ENCODE peak calls at places on chromosomes 1 and 21, in nine cellular contexts. One of them, this sample, is unnamed.

GRCh38 chr1:197320991-197321531 is 53.0 kb downstream of the CRB1 start:
- DNase-seq in stromal cell of bone marrow: peak
- DNase-seq in activated naive CD8-positive, alpha-beta T cell treated with anti-CD3 and anti-CD28 coated beads, Interleukin-2, amount 50 U/mL, for 16 hours: no peak
- DNase-seq in substantia nigra: peak
- DNase-seq in uterus: no peak
- DNase-seq in posterior vena cava: no peak
- DNase-seq in AG20443: peak
- DNase-seq in activated CD8-positive, alpha-beta T cell treated with anti-CD3 and anti-CD28 coated beads for 36 hours: no peak
- DNase-seq in GF-D8: no peak
- DNase-seq in this sample: no peak

GRCh38 chr1:19220991-19221390 is 10.9 kb upstream of the UBR4 start:
- DNase-seq in stromal cell of bone marrow: no peak
- DNase-seq in activated naive CD8-positive, alpha-beta T cell treated with anti-CD3 and anti-CD28 coated beads, Interleukin-2, amount 50 U/mL, for 16 hours: no peak
- DNase-seq in substantia nigra: no peak
- DNase-seq in uterus: peak
- DNase-seq in posterior vena cava: no peak
- DNase-seq in AG20443: no peak
- DNase-seq in activated CD8-positive, alpha-beta T cell treated with anti-CD3 and anti-CD28 coated beads for 36 hours: no peak
- DNase-seq in GF-D8: peak
- DNase-seq in this sample: no peak

GRCh38 chr1:99756598-99756997 is 9.8 kb downstream of the FRRS1 start:
- DNase-seq in stromal cell of bone marrow: peak
- DNase-seq in activated naive CD8-positive, alpha-beta T cell treated with anti-CD3 and anti-CD28 coated beads, Interleukin-2, amount 50 U/mL, for 16 hours: no peak
- DNase-seq in substantia nigra: no peak
- DNase-seq in uterus: no peak
- DNase-seq in posterior vena cava: no peak
- DNase-seq in AG20443: peak
- DNase-seq in activated CD8-positive, alpha-beta T cell treated with anti-CD3 and anti-CD28 coated beads for 36 hours: no peak
- DNase-seq in GF-D8: no peak
- DNase-seq in this sample: no peak

GRCh38 chr1:80994934-80995333 is 805.8 kb upstream of the ADGRL2 start:
- DNase-seq in stromal cell of bone marrow: no peak
- DNase-seq in activated naive CD8-positive, alpha-beta T cell treated with anti-CD3 and anti-CD28 coated beads, Interleukin-2, amount 50 U/mL, for 16 hours: no peak
- DNase-seq in substantia nigra: no peak
- DNase-seq in uterus: no peak
- DNase-seq in posterior vena cava: no peak
- DNase-seq in AG20443: no peak
- DNase-seq in activated CD8-positive, alpha-beta T cell treated with anti-CD3 and anti-CD28 coated beads for 36 hours: no peak
- DNase-seq in GF-D8: no peak
- DNase-seq in this sample: no peak

GRCh38 chr21:36765229-36765628 is 66.3 kb downstream of the SIM2 start:
- DNase-seq in stromal cell of bone marrow: no peak
- DNase-seq in activated naive CD8-positive, alpha-beta T cell treated with anti-CD3 and anti-CD28 coated beads, Interleukin-2, amount 50 U/mL, for 16 hours: no peak
- DNase-seq in substantia nigra: no peak
- DNase-seq in uterus: no peak
- DNase-seq in posterior vena cava: no peak
- DNase-seq in AG20443: no peak
- DNase-seq in activated CD8-positive, alpha-beta T cell treated with anti-CD3 and anti-CD28 coated beads for 36 hours: no peak
- DNase-seq in GF-D8: no peak
- DNase-seq in this sample: no peak

GRCh38 chr1:220702733-220703704 is 12.9 kb downstream of the C1orf115 start:
- DNase-seq in stromal cell of bone marrow: no peak
- DNase-seq in activated naive CD8-positive, alpha-beta T cell treated with anti-CD3 and anti-CD28 coated beads, Interleukin-2, amount 50 U/mL, for 16 hours: no peak
- DNase-seq in substantia nigra: no peak
- DNase-seq in uterus: no peak
- DNase-seq in posterior vena cava: no peak
- DNase-seq in AG20443: no peak
- DNase-seq in activated CD8-positive, alpha-beta T cell treated with anti-CD3 and anti-CD28 coated beads for 36 hours: no peak
- DNase-seq in GF-D8: no peak
- DNase-seq in this sample: no peak

GRCh38 chr1:205236526-205236925 is 8.8 kb downstream of the TMCC2 start:
- DNase-seq in stromal cell of bone marrow: no peak
- DNase-seq in activated naive CD8-positive, alpha-beta T cell treated with anti-CD3 and anti-CD28 coated beads, Interleukin-2, amount 50 U/mL, for 16 hours: no peak
- DNase-seq in substantia nigra: no peak
- DNase-seq in uterus: no peak
- DNase-seq in posterior vena cava: no peak
- DNase-seq in AG20443: no peak
- DNase-seq in activated CD8-positive, alpha-beta T cell treated with anti-CD3 and anti-CD28 coated beads for 36 hours: no peak
- DNase-seq in GF-D8: no peak
- DNase-seq in this sample: no peak

GRCh38 chr1:109649380-109649987 is 6.4 kb upstream of the GSTM4 start:
- DNase-seq in stromal cell of bone marrow: peak
- DNase-seq in activated naive CD8-positive, alpha-beta T cell treated with anti-CD3 and anti-CD28 coated beads, Interleukin-2, amount 50 U/mL, for 16 hours: no peak
- DNase-seq in substantia nigra: no peak
- DNase-seq in uterus: no peak
- DNase-seq in posterior vena cava: no peak
- DNase-seq in AG20443: peak
- DNase-seq in activated CD8-positive, alpha-beta T cell treated with anti-CD3 and anti-CD28 coated beads for 36 hours: no peak
- DNase-seq in GF-D8: no peak
- DNase-seq in this sample: no peak

GRCh38 chr21:33030633-33031032 is 4.9 kb downstream of the OLIG2 start:
- DNase-seq in stromal cell of bone marrow: no peak
- DNase-seq in activated naive CD8-positive, alpha-beta T cell treated with anti-CD3 and anti-CD28 coated beads, Interleukin-2, amount 50 U/mL, for 16 hours: no peak
- DNase-seq in substantia nigra: no peak
- DNase-seq in uterus: no peak
- DNase-seq in posterior vena cava: no peak
- DNase-seq in AG20443: no peak
- DNase-seq in activated CD8-positive, alpha-beta T cell treated with anti-CD3 and anti-CD28 coated beads for 36 hours: no peak
- DNase-seq in GF-D8: no peak
- DNase-seq in this sample: no peak

This sample was measured in head of caudate nucleus.